ENCODE peak calls at places on chromosome 12, in six cellular contexts. L is heart left ventricle, W is ovary, M is IMR-90, E is H1, X is stomach. A is an unnamed sample.

GRCh38 chr12:25388216-25388615 is 137.5 kb upstream of the KRAS start:
- DNase-seq in L (no peak), W (no peak), M (peak; percentile 25), E (no peak), X (no peak), A (no peak)

GRCh38 chr12:86950043-86950838 is 694.0 kb upstream of the MGAT4C start:
- DNase-seq in L (no peak), W (no peak), M (no peak), E (no peak), X (no peak), A (no peak)

GRCh38 chr12:96402061-96402460 is 1.8 kb upstream of the CDK17 start:
- DNase-seq in L (no peak), W (no peak), M (no peak), E (no peak), X (no peak), A (no peak)

GRCh38 chr12:98793121-98793520 is 148.0 kb downstream of the APAF1 start:
- DNase-seq in L (no peak), W (no peak), M (no peak), E (no peak), X (no peak), A (no peak)

GRCh38 chr12:116381744-116382455 is 104.4 kb upstream of the MED13L start:
- DNase-seq in L (no peak), W (no peak), M (peak; percentile 98), E (peak; percentile 65), X (no peak), A (no peak)

GRCh38 chr12:118274066-118274465 is 98.6 kb downstream of the TAOK3 start:
- DNase-seq in L (no peak), W (no peak), M (no peak), E (no peak), X (no peak), A (no peak)

GRCh38 chr12:1122803-1123202 is 131.8 kb downstream of the ERC1 start:
- DNase-seq in L (no peak), W (no peak), M (no peak), E (no peak), X (no peak), A (no peak)

GRCh38 chr12:125284945-125285344 is 219.7 kb downstream of the AACS start:
- DNase-seq in L (no peak), W (no peak), M (no peak), E (no peak), X (no peak), A (no peak)

GRCh38 chr12:58176296-58176869 is 235.0 kb downstream of the ATP23 start:
- DNase-seq in L (no peak), W (no peak), M (peak; percentile 38), E (peak; percentile 64), X (peak; percentile 36), A (no peak)

GRCh38 chr12:98022961-98023360 is 492.4 kb upstream of the TMPO start:
- DNase-seq in L (no peak), W (no peak), M (no peak), E (no peak), X (no peak), A (no peak)

GRCh38 chr12:51351913-51352532 is 5.5 kb upstream of the CELA1 start:
- DNase-seq in L (no peak), W (no peak), M (peak; percentile 66), E (peak; percentile 90), X (no peak), A (no peak)

GRCh38 chr12:3364226-3364625 is 126.8 kb upstream of the PRMT8 start:
- DNase-seq in L (no peak), W (no peak), M (no peak), E (no peak), X (no peak), A (no peak)

GRCh38 chr12:103401421-103401820 is 94.3 kb downstream of the C12orf42 start:
- DNase-seq in L (no peak), W (no peak), M (no peak), E (no peak), X (no peak), A (no peak)

GRCh38 chr12:2244013-2244861 is 191.4 kb downstream of the CACNA1C start:
- DNase-seq in L (peak; percentile 77), W (no peak), M (peak; percentile 97), E (no peak), X (no peak), A (no peak)

GRCh38 chr12:85866929-85867776 is 6.9 kb upstream of the NTS start:
- DNase-seq in L (no peak), W (no peak), M (peak; percentile 61), E (no peak), X (no peak), A (no peak)

GRCh38 chr12:98998697-98999299 is 353.7 kb downstream of the APAF1 start:
- DNase-seq in L (no peak), W (no peak), M (peak; percentile 38), E (no peak), X (no peak), A (no peak)

GRCh38 chr12:89661706-89662330 is 46.8 kb downstream of the ATP2B1 start:
- DNase-seq in L (no peak), W (no peak), M (no peak), E (no peak), X (no peak), A (no peak)

GRCh38 chr12:3646561-3647241 is 106.2 kb downstream of the CRACR2A start:
- DNase-seq in L (no peak), W (no peak), M (no peak), E (no peak), X (no peak), A (no peak)

GRCh38 chr12:78697817-78698415 is 166.7 kb upstream of the SYT1 start:
- DNase-seq in L (no peak), W (no peak), M (peak; percentile 49), E (no peak), X (no peak), A (no peak)

GRCh38 chr12:59973515-59973914 is 377.7 kb downstream of the SLC16A7 start:
- DNase-seq in L (no peak), W (no peak), M (peak; percentile 75), E (no peak), X (no peak), A (no peak)

GRCh38 chr12:59030415-59030814 is 110.1 kb upstream of the LRIG3 start:
- DNase-seq in L (no peak), W (no peak), M (no peak), E (no peak), X (peak; percentile 83), A (no peak)

GRCh38 chr12:107310621-107311020 is 217.3 kb upstream of the CRY1 start:
- DNase-seq in L (no peak), W (no peak), M (no peak), E (no peak), X (no peak), A (no peak)

DNA sequence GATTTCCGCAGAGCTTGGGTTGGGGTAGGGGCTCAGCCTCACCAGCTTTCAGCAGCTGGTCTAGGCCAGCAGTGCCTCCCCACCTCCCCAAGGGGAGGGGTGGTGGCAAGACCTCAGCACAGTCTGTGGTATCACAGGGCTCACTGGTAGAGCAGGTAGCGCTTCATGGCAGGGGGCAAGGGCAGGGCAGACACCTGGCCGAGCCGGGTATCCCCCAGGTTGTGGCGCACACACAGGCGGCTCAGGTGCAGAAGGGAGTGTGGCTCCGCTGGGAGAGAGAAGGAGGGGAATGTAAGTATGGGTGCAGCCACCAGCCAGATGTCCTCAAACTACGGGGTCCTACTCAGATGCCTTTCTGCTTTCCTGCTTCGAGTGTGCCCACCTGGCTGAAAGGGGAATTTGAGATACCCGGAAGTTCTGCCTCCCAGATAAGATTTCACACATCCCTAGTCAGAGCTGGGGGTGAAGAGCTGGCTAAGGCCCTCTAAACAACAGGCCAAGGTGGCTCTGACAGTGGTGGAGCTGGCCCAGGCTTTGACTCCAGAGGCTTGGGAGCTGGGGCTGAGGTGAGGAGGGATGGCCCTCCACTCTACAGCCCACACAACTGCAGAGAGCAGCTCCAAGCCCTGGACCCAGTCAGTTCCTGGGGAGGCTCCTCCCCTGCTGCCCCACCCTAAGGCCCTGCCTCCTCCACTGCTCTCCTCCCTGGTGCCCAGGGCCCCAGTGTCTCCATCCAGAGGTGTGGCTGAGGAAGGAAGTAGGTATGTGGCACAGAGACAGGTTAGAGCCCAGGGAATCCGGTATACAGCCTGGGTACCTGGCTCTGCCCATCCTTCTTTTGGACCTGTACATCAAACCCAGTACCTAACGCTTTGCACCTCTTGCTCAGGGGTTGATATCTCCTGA is 1.8 kb downstream of the SPSB2 start:
- DNase-seq in L (peak; percentile 35), W (no peak), M (no peak), E (peak; percentile 58), X (peak; percentile 45), A (no peak)
- H3K4me3 ChIP-seq in L (no peak overlapping the region), W (no peak overlapping the region), M (no peak overlapping the region), E (peak overlapping the region; percentile 89), X (peak overlapping the region; percentile 69), A (no peak overlapping the region)

GRCh38 chr12:104976703-104977102 is 9.4 kb upstream of the NOPCHAP1 start:
- DNase-seq in L (no peak), W (no peak), M (no peak), E (peak; percentile 57), X (no peak), A (no peak)
- TF ChIP-seq CTCF in L (no peak), W (no peak), M (no peak), E (peak; percentile 53), X (no peak), A (no peak)

GRCh38 chr12:104459556-104459909 is 2.8 kb downstream of the CHST11 start:
- DNase-seq in L (no peak), W (no peak), M (no peak), E (no peak), X (no peak), A (no peak)

GRCh38 chr12:104456417-104456949 is at the start of gene CHST11:
- DNase-seq in L (peak; percentile 84), W (peak; percentile 73), M (peak; percentile 79), E (peak; percentile 90), X (peak; percentile 77), A (peak; percentile 95)

GRCh38 chr12:104458645-104459555 is 2.2 kb downstream of the CHST11 start:
- DNase-seq in L (no peak), W (no peak), M (no peak), E (peak; percentile 50), X (no peak), A (no peak)

GRCh38 chr12:104456950-104457745 is 400 bp downstream of the CHST11 start:
- DNase-seq in L (peak; percentile 58), W (peak; percentile 73), M (peak; percentile 61), E (peak; percentile 80), X (peak; percentile 60), A (peak; percentile 63)

DNA sequence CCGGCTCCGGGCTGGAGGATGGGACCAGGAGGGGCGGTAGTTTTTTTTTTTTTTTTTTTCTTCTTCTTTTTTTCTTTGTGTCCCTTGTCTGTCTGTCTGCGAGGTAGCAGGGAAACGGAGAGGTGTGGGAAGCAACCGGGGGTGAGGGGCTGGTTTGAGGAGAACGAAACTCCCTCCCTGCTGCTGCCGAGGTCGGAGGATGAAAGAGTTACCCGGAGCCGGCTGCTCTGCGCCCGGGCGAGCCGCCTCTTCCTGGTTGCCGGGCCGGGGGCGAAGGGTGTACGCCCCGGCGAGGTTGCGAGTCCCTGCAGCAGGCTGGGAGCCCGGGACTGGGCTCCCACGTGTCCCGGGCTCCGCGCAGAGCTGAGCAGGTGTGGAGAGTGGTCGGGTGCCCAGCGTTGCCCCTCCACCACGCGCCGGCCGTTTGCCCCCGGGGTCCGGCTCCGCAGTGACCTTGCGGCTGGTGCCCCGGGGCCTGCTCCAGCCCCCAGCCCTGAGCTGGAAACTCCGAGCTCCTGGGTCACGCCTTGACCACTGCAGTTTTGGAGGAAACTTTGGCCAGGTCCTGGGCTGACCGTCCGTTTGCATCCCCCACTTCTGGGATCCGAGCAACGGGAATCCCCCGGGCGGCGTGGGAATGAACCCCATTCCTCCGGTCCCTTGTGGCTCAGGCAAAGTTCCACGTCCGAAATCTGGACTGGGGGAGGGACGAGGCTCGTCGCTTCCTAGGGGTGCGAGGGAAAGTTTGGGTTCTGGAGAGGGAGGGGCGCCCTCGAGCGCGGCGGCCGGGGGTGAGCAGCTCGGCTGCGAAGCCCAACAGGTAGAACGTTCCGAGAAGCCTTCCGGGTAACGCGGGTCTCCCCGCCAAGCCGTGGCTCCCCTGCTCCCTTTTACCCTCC is 1.2 kb downstream of the CHST11 start:
- DNase-seq in L (no peak), W (peak; percentile 23), M (no peak), E (peak; percentile 66), X (peak; percentile 41), A (no peak)
- TF ChIP-seq POLR2A in L (no peak), W (no peak), M (no peak), E (no peak), X (no peak), A (no peak)

GRCh38 chr12:46522141-46522540 is 149.6 kb upstream of the SLC38A2 start:
- DNase-seq in L (no peak), W (no peak), M (no peak), E (no peak), X (no peak), A (no peak)
- H3K4me3 ChIP-seq in L (no peak overlapping the region), W (no peak overlapping the region), M (no peak overlapping the region), E (no peak overlapping the region), X (no peak overlapping the region), A (no peak overlapping the region)

A was measured in lower leg skin.